ENCODE peak calls at places on chromosomes 2 and 18, in eight cellular contexts. P is activated naive CD4-positive, alpha-beta T cell; W is left colon; H is stimulated activated CD4-positive, alpha-beta T cell treated with anti-CD3 and anti-CD28 coated beads, Interleukin-1b, Interleukin-23, amount 100 ng/mL, for 4 hours; S is RWPE1; Y is GM04503; R is CD8-positive, alpha-beta T cell; A is A549. D is an unnamed sample.

GRCh38 chr18:79640875-79641274 is 38.7 kb upstream of the CTDP1 start:
- DNase-seq in R (no peak), H (no peak), W (no peak), S (no peak), P (no peak), Y (no peak), A (no peak), D (no peak)

GRCh38 chr2:157596992-157597681 is 31.5 kb downstream of the ACVR1C start:
- DNase-seq in S (peak; percentile 46), A (peak; percentile 9), H (peak; percentile 52), W (peak; percentile 16), P (peak; percentile 27), R (peak; percentile 41), Y (no peak), D (peak; percentile 68)

GRCh38 chr2:111031546-111032484 is 88.9 kb upstream of the BCL2L11 start:
- DNase-seq in Y (no peak), R (no peak), H (no peak), S (no peak), P (no peak), A (no peak), W (no peak), D (no peak)

GRCh38 chr2:204628926-204629661 is 83.8 kb downstream of the PARD3B start:
- DNase-seq in Y (no peak), W (no peak), S (no peak), A (no peak), P (no peak), R (no peak), H (no peak), D (no peak)

GRCh38 chr2:111121028-111121872 is 536 bp downstream of the BCL2L11 start:
- DNase-seq in H (no peak), W (peak; percentile 72), A (peak; percentile 45), R (peak; percentile 44), P (no peak), S (peak; percentile 27), Y (no peak), D (peak; percentile 83)

GRCh38 chr18:5455644-5456043 is 88.2 kb downstream of the EPB41L3 start:
- DNase-seq in R (no peak), A (no peak), S (no peak), H (no peak), W (no peak), P (no peak), Y (no peak), D (no peak)

GRCh38 chr18:24212939-24213338 is 74.1 kb downstream of the CABYR start:
- DNase-seq in Y (no peak), A (peak; percentile 41), R (no peak), P (no peak), H (no peak), W (no peak), S (peak; percentile 87), D (no peak)

GRCh38 chr18:10140461-10140911 is 226.7 kb downstream of the VAPA start:
- DNase-seq in Y (no peak), R (no peak), A (no peak), W (no peak), H (no peak), P (no peak), S (no peak), D (no peak)